ENCODE peak calls at places on chromosomes 11 and 22, in nine cellular contexts. H is mesenchymal stem cell, Z is colonic mucosa, L is HepG2, O is mammary epithelial cell, W is SK-N-SH, X is mesendoderm, R is GM23248, G is IMR-90. I is an unnamed sample.

GRCh38 chr11:103920449-103920848 is 116.0 kb upstream of the DDI1 start:
- DNase-seq in H (peak), O (peak), X (no peak), Z (no peak), G (peak), L (no peak), R (peak), W (no peak), I (no peak)

GRCh38 chr22:19823638-19824196 is 31.0 kb downstream of the GNB1L start:
- DNase-seq in G (no peak), W (no peak), R (no peak), L (peak), X (peak), H (no peak), O (peak), Z (peak), I (no peak)

GRCh38 chr22:26852176-26852575 is 194.8 kb downstream of the MIAT start:
- DNase-seq in W (no peak), O (no peak), X (peak), R (no peak), L (no peak), H (no peak), G (no peak), Z (no peak), I (no peak)

GRCh38 chr11:61698173-61698965 is 18.2 kb downstream of the DAGLA start:
- DNase-seq in O (no peak), H (no peak), G (no peak), L (no peak), X (no peak), W (no peak), Z (no peak), R (no peak), I (peak)

GRCh38 chr11:34203377-34203801 is 98.0 kb downstream of the NAT10 start:
- DNase-seq in Z (no peak), W (no peak), X (peak), R (no peak), O (no peak), G (no peak), H (no peak), L (peak), I (no peak)

GRCh38 chr11:65448418-65449196 is 26.0 kb downstream of the NEAT1 start:
- DNase-seq in L (no peak), H (peak), X (peak), R (peak), G (peak), O (peak), W (no peak), Z (no peak), I (peak)

GRCh38 chr22:24994070-24994763 is 41.7 kb downstream of the KIAA1671 start:
- DNase-seq in Z (peak), O (peak), R (peak), X (peak), W (no peak), H (peak), G (no peak), L (no peak), I (no peak)

GRCh38 chr11:16956538-16957153 is 57.6 kb downstream of the PLEKHA7 start:
- DNase-seq in O (peak), G (no peak), H (no peak), X (peak), L (no peak), W (no peak), Z (no peak), R (no peak), I (no peak)

GRCh38 chr22:29083576-29084566 is 11.0 kb downstream of the KREMEN1 start:
- DNase-seq in G (peak), H (peak), O (no peak), W (no peak), R (no peak), X (peak), Z (no peak), L (no peak), I (no peak)

GRCh38 chr11:33692013-33692504 is 8.6 kb downstream of the C11orf91 start:
- DNase-seq in H (peak), W (no peak), R (peak), Z (peak), X (peak), L (peak), O (peak), G (peak), I (peak)

GRCh38 chr11:57763568-57763967 is 2.0 kb downstream of the CTNND1 start:
- DNase-seq in H (peak), W (peak), Z (peak), O (peak), G (peak), L (peak), X (peak), R (peak), I (no peak)

GRCh38 chr22:23306926-23307325 is 126.6 kb downstream of the BCR start:
- DNase-seq in X (no peak), O (no peak), Z (no peak), W (no peak), G (no peak), H (no peak), L (no peak), R (no peak), I (peak)

GRCh38 chr22:42560781-42561180 is 7.0 kb downstream of the SERHL2 start:
- DNase-seq in X (peak), W (peak), O (no peak), Z (no peak), H (peak), G (no peak), R (peak), L (peak), I (no peak)

GRCh38 chr11:18527512-18527911 is 770 bp upstream of the TSG101 start:
- DNase-seq in X (no peak), Z (no peak), W (peak), L (no peak), O (peak), G (peak), H (peak), R (peak), I (no peak)

GRCh38 chr11:66448523-66448922 is 9.9 kb upstream of the MRPL11 start:
- DNase-seq in R (no peak), G (no peak), L (no peak), W (no peak), H (no peak), O (no peak), Z (no peak), X (no peak), I (no peak)

DNA sequence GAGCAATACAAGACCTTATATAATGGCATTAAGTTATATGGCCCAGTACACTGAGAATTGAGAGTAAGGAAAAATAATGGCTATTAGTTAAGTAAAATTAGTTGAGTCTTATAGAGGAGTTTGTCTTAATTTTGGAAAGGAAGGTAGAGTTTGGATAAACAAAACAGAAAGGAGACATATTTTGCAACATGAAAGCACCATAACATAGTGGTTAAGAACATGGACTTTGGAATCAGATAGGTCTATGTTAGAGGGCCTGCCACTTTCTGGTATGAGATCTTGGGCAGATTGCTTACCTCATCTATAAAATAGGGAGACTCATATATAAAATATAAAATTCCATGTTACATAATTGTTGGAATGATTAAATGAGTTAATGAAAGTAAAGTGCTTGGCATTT is 68.9 kb downstream of the CSTPP1 start:
- DNase-seq in X (no peak), Z (no peak), H (no peak), R (no peak), G (no peak), W (no peak), O (no peak), L (peak), I (no peak)
- H3K27ac ChIP-seq in X (no peak), Z (no peak), H (no peak), R (peak), G (peak), W (peak), O (no peak), L (peak), I (no peak)

DNA sequence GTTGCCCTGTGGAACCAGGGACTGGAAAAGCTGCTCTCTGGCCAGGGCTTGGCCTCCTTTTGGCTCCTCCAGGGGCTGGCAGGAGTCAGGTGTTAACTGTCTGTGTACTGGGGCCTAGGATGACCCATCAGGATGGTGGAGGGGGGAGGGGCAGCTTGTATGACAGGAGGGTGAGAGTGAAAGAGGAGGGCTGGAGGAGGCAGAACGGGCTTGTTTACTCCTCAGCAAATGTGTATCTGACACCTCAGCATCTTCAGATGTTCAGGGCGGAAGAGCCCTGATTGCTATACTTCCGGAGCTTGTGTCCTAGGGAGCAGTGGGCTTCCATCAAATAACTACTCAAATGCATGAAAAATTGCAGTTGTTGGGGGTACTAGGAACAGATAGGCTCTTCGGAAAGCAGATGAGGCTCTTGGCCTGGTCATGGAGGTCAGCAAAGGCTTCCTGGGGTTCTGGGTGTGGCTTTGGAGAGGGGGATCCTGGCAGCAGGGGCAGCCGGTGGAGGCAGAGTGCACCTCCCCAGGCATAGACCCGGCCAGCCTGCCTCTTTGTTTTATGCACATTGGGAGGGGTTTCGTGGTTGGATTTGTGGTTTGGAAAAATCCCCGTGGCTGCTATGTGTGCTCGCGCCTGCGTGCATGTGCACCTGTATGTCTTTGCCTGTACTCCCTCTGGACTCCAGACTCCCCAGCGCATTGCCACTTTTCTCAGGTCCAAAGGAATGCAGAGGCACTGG is 31.2 kb downstream of the CD82 start:
- DNase-seq in X (peak), G (no peak), L (no peak), W (no peak), R (peak), H (no peak), Z (no peak), O (peak), I (no peak)
- H3K9ac ChIP-seq in X (no peak), G (no peak), L (no peak), W (no peak), R (no peak), H (no peak), Z (no peak), O (no peak), I (no peak)

DNA sequence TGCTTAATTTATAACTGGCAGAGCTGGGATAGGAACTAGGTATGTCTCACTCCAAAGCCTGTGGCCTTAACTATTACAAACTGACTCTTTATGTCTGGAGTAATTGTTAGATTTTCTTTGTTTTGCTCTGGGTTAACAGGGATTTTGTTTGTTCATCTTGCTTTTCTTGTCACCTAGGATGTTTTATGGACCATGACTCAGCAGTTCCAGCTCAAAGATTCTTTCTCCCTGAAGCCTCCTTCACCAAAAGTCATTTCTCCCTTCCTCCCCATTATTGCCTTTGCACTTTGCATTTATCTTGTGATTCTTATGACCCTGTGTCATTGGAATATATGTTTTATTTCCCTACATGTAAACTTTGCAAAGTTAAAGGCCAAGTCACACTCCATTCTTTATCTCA is 327.9 kb downstream of the DLG2 start:
- DNase-seq in W (no peak), Z (peak), R (peak), O (no peak), L (no peak), H (peak), X (peak), G (no peak), I (no peak)
- H3K27ac ChIP-seq in W (no peak), Z (no peak), R (no peak), O (no peak), L (no peak), H (no peak), X (no peak), G (no peak), I (no peak)

DNA sequence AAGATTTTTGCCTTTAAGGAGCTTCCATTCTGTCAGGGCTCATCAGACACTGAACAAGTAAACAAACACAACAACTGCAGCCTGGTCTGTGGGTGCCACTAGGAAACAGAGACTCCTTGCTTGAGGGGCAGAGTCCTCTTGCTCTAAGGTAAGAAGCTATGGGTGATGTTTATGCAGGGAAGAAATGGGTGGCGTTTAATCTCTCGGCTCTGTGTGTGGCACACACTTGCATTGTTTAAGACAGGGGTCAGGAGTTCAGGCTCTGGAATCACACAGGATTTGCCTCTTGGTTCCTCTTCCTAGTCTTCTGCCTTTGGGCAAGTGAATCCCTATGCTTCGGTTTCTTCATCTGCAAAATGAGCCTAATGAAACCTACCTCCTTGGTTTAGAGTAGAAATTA is 90.3 kb downstream of the PRR5L start:
- DNase-seq in Z (no peak), G (no peak), L (no peak), O (no peak), X (no peak), H (no peak), R (no peak), W (no peak), I (no peak)
- H3K9ac ChIP-seq in Z (no peak), G (no peak), L (no peak), O (no peak), X (no peak), H (no peak), R (no peak), W (no peak), I (no peak)

GRCh38 chr22:32823024-32823730 is 21.7 kb downstream of the TIMP3 start:
- DNase-seq in Z (peak), X (peak), W (peak), O (no peak), L (peak), R (no peak), H (peak), G (peak), I (no peak)
- H3K27ac ChIP-seq in Z (no peak), X (no peak), W (no peak), O (no peak), L (no peak), R (peak), H (no peak), G (no peak), I (no peak)

GRCh38 chr22:50548046-50548912 is 2.6 kb downstream of the KLHDC7B start:
- DNase-seq in G (no peak), O (no peak), H (no peak), Z (no peak), R (peak), L (no peak), W (peak), X (no peak), I (peak)

GRCh38 chr22:50551160-50551752 is 5.6 kb downstream of the KLHDC7B start:
- DNase-seq in W (no peak), R (no peak), X (no peak), G (no peak), O (no peak), H (no peak), L (no peak), Z (no peak), I (no peak)

GRCh38 chr22:50547231-50547851 is 1.6 kb downstream of the KLHDC7B start:
- DNase-seq in R (no peak), L (no peak), H (no peak), Z (no peak), O (no peak), X (no peak), W (peak), G (no peak), I (peak)

GRCh38 chr22:50550395-50550794 is 4.7 kb downstream of the KLHDC7B start:
- DNase-seq in Z (no peak), W (no peak), X (no peak), R (no peak), L (no peak), O (no peak), H (no peak), G (no peak), I (no peak)

DNA sequence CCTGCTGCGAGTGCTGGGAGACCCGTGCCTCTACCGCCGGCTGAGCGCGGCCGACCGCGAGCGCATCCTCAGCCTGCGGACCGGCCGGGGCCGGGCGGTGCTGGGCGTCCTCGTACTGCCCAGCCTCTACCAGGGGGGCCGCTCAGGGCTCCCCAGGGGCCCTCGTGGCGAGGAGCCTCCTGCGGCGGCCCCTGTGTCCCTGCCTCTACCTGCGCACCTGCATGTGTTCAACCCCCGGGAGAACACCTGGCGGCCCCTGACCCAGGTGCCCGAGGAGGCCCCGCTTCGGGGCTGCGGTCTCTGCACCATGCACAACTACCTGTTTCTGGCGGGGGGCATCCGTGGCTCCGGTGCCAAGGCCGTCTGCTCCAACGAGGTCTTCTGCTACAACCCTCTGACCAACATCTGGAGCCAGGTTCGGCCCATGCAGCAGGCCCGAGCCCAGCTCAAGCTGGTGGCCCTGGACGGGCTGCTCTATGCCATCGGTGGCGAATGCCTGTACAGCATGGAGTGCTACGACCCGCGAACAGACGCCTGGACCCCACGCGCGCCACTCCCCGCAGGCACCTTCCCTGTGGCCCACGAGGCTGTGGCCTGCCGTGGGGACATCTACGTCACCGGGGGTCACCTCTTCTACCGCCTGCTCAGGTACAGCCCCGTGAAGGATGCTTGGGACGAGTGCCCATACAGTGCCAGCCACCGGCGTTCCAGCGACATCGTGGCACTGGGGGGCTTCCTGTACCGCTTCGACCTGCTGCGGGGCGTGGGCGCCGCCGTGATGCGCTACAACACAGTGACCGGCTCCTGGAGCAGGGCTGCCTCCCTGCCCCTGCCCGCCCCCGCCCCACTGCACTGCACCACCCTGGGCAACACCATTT is 3.5 kb downstream of the KLHDC7B start:
- DNase-seq in R (no peak), O (no peak), Z (no peak), X (no peak), W (peak), L (no peak), G (no peak), H (no peak), I (no peak)
- H3K9ac ChIP-seq in R (no peak), O (no peak), Z (no peak), X (no peak), W (no peak), L (no peak), G (no peak), H (no peak), I (no peak)

GRCh38 chr11:35365961-35366360 is 53.4 kb downstream of the SLC1A2 start:
- DNase-seq in G (peak), X (no peak), L (no peak), R (no peak), O (no peak), W (no peak), H (no peak), Z (no peak), I (no peak)

GRCh38 chr11:35365395-35365794 is 54.0 kb downstream of the SLC1A2 start:
- DNase-seq in O (no peak), W (no peak), Z (no peak), G (no peak), L (no peak), H (no peak), X (no peak), R (no peak), I (no peak)

GRCh38 chr11:35364101-35364780 is 55.1 kb downstream of the SLC1A2 start:
- DNase-seq in W (no peak), X (peak), O (peak), H (peak), Z (peak), L (no peak), G (peak), R (peak), I (peak)

GRCh38 chr11:35366798-35367197 is 52.6 kb downstream of the SLC1A2 start:
- DNase-seq in L (no peak), O (no peak), R (no peak), G (no peak), H (no peak), W (no peak), Z (no peak), X (no peak), I (no peak)

GRCh38 chr11:35367491-35367890 is 51.9 kb downstream of the SLC1A2 start:
- DNase-seq in W (no peak), X (no peak), L (no peak), G (peak), Z (no peak), H (peak), O (no peak), R (peak), I (no peak)
- H3K27ac ChIP-seq in W (peak), X (no peak), L (no peak), G (peak), Z (no peak), H (no peak), O (no peak), R (peak), I (no peak)

GRCh38 chr11:11880179-11880578 is 38.4 kb downstream of the USP47 start:
- DNase-seq in G (no peak), H (no peak), R (no peak), X (no peak), L (no peak), W (no peak), Z (no peak), O (no peak), I (no peak)

GRCh38 chr11:11884774-11885481 is 43.2 kb downstream of the USP47 start:
- DNase-seq in X (no peak), H (no peak), G (no peak), L (no peak), R (no peak), Z (no peak), O (no peak), W (no peak), I (no peak)

GRCh38 chr11:11882539-11882938 is 40.8 kb downstream of the USP47 start:
- DNase-seq in G (no peak), H (no peak), R (no peak), O (no peak), W (no peak), X (no peak), L (no peak), Z (no peak), I (no peak)
- H3K9ac ChIP-seq in G (no peak), H (no peak), R (no peak), O (no peak), W (no peak), X (no peak), L (no peak), Z (no peak), I (no peak)

I was measured in kidney.